ENCODE peak calls at places on chromosomes 7 and 10, in four cellular contexts. G, C, J and H are unnamed samples.

GRCh38 chr10:93945814-93946213 is 47.9 kb upstream of the PLCE1 start:
- DNase-seq in G (no peak), C (no peak), J (no peak), H (no peak)

GRCh38 chr7:155571581-155572345 is 25.4 kb upstream of the CNPY1 start:
- DNase-seq in C (no peak), G (no peak), J (no peak), H (no peak)

GRCh38 chr7:17369686-17370426 is 71.4 kb downstream of the AHR start:
- DNase-seq in J (peak; percentile 97), G (peak; percentile 92), C (no peak), H (peak; percentile 93)

GRCh38 chr7:50208335-50208982 is 96.1 kb upstream of the IKZF1 start:
- DNase-seq in C (no peak), J (no peak), G (no peak), H (no peak)

GRCh38 chr10:119531067-119531466 is 11.5 kb downstream of the RGS10 start:
- DNase-seq in J (peak; percentile 67), C (no peak), G (no peak), H (no peak)

GRCh38 chr7:129729511-129729910 is 118.0 kb downstream of the NRF1 start:
- DNase-seq in J (no peak), G (no peak), C (no peak), H (no peak)

GRCh38 chr7:130278892-130279690 is 12.4 kb downstream of the CPA2 start:
- DNase-seq in C (no peak), G (peak; percentile 94), J (peak; percentile 94), H (peak; percentile 46)

GRCh38 chr7:40815512-40815911 is 680.7 kb downstream of the SUGCT start:
- DNase-seq in J (peak; percentile 81), G (peak; percentile 96), C (no peak), H (peak; percentile 92)

GRCh38 chr10:46092523-46093195 is 46.6 kb upstream of the MSMB start:
- DNase-seq in G (no peak), C (no peak), J (no peak), H (no peak)

GRCh38 chr7:21507627-21508343 is 35.1 kb upstream of the DNAH11 start:
- DNase-seq in J (peak; percentile 42), G (peak; percentile 58), C (no peak), H (peak; percentile 50)

GRCh38 chr7:100372694-100373093 is 593 bp upstream of the PILRA start:
- DNase-seq in G (no peak), J (no peak), C (no peak), H (no peak)

GRCh38 chr7:139851770-139852481 is 22.9 kb downstream of the TBXAS1 start:
- DNase-seq in J (no peak), G (no peak), C (no peak), H (no peak)

GRCh38 chr7:38147005-38147404 is 31.0 kb upstream of the STARD3NL start:
- DNase-seq in C (no peak), J (no peak), G (no peak), H (peak; percentile 20)

GRCh38 chr7:90250601-90251303 is 5.8 kb downstream of the CFAP69 start:
- DNase-seq in J (peak; percentile 40), C (no peak), G (peak; percentile 83), H (peak; percentile 7)

GRCh38 chr10:123891147-123892011 is at the start of gene CPXM2:
- DNase-seq in C (no peak), G (no peak), J (no peak), H (no peak)

GRCh38 chr10:55058800-55059199 is 257.8 kb upstream of the PCDH15 start:
- DNase-seq in J (no peak), C (no peak), G (no peak), H (no peak)

GRCh38 chr10:59817806-59818205 is 64.6 kb upstream of the MRLN start:
- DNase-seq in G (no peak), C (no peak), J (no peak), H (no peak)

GRCh38 chr10:75956624-75957023 is 525.2 kb downstream of the LRMDA start:
- DNase-seq in J (peak; percentile 1), G (no peak), C (no peak), H (peak; percentile 19)

GRCh38 chr10:59833810-59834209 is 72.5 kb downstream of the CCDC6 start:
- DNase-seq in C (no peak), J (no peak), G (no peak), H (no peak)

GRCh38 chr7:36298145-36298544 is 91.5 kb upstream of the ANLN start:
- DNase-seq in C (no peak), J (no peak), G (no peak), H (no peak)

GRCh38 chr7:131325179-131325840 is 2.4 kb upstream of the MKLN1 start:
- DNase-seq in C (no peak), J (no peak), G (peak; percentile 25), H (no peak)

GRCh38 chr10:124085680-124086079 is 7.7 kb downstream of the CHST15 start:
- DNase-seq in G (no peak), J (no peak), C (no peak), H (no peak)

GRCh38 chr7:48183370-48183743 is 12.1 kb downstream of the ABCA13 start:
- DNase-seq in C (no peak), J (no peak), G (no peak), H (peak; percentile 41)

GRCh38 chr7:141737118-141737835 is 881 bp upstream of the SSBP1 start:
- DNase-seq in G (peak; percentile 4), C (no peak), J (no peak), H (peak; percentile 63)

GRCh38 chr7:19984231-19984632 is 210.8 kb upstream of the TMEM196 start:
- DNase-seq in C (peak; percentile 15), G (no peak), J (no peak), H (peak; percentile 6)

GRCh38 chr7:146635200-146636032 is 518.8 kb downstream of the CNTNAP2 start:
- DNase-seq in J (no peak), G (no peak), C (no peak), H (no peak)

GRCh38 chr10:13238271-13239077 is 4.3 kb upstream of the UCMA start:
- DNase-seq in C (no peak), G (no peak), J (no peak), H (no peak)

GRCh38 chr10:6669269-6669859 is 89.3 kb upstream of the PRKCQ start:
- DNase-seq in J (peak; percentile 73), G (peak; percentile 82), C (no peak), H (peak; percentile 70)

GRCh38 chr10:110203500-110204455 is 3.6 kb upstream of the MXI1 start:
- DNase-seq in G (no peak), C (no peak), J (no peak), H (no peak)

DNA sequence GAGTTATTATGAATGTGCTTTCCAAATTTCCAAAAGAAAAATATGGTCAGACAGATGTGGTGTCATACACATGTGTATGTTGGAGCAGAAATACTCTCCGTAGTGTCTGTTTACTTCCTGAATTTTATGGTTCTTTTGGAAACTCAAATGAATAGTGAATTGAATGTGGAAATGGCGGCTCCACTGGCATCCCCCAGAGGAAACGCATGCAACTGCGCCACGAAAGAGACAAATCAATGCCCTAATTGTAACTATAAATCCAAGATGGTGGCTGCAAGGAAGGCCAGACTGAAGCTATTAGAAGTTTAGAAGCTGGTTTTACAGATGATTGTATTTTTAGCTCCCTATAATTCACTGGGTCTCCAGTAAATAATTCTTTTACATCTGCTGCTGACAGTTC is 246.7 kb downstream of the FGFR2 start:
- DNase-seq in G (no peak), J (no peak), C (no peak), H (no peak)
- TF ChIP-seq CTCF in G (no peak), J (no peak), C (no peak), H (no peak)

GRCh38 chr10:72086466-72087391 is 1.6 kb downstream of the SPOCK2 start:
- DNase-seq in J (peak; percentile 19), G (no peak), C (no peak), H (no peak)

GRCh38 chr10:72085864-72086465 is 2.4 kb downstream of the SPOCK2 start:
- DNase-seq in G (no peak), J (no peak), C (no peak), H (no peak)

GRCh38 chr10:72088879-72089585 is 681 bp upstream of the SPOCK2 start:
- DNase-seq in J (no peak), C (no peak), G (peak; percentile 72), H (peak; percentile 39)

GRCh38 chr10:72087969-72088878 is at the start of gene SPOCK2:
- DNase-seq in G (peak; percentile 38), J (no peak), C (no peak), H (peak; percentile 19)

DNA sequence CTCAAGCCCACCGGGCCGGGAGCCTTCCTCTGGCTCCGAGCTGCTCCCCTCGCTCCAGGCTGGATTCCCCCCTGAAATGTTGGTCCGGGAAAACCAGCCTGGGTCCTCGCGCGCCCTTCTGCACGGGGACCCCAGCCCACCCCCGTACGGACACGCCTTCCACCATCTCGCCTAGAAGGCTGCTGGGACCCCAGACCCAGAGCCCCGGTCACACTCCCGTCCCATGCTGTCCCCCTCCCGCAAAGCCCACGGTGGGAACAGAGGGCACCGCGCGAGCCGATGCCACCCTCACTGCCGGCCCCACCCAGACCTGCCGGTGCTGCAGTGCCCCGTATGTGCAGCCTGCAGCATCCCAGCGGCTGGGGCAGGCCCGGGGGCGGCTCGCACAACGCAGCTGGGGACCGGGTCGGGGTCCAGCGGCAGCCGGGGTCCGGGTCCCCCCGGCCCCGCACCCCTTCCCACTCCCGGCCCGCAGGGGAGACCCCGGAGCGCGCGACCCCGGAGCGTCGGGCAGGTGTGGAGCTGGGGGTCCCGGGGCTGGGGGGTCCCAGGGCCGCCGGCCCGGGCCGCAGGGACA is 871 bp downstream of the SPOCK2 start:
- DNase-seq in C (no peak), J (no peak), G (no peak), H (no peak)
- H3K4me3 ChIP-seq in C (peak overlapping the region; percentile 51), J (no peak overlapping the region), G (no peak overlapping the region), H (no peak overlapping the region)

DNA sequence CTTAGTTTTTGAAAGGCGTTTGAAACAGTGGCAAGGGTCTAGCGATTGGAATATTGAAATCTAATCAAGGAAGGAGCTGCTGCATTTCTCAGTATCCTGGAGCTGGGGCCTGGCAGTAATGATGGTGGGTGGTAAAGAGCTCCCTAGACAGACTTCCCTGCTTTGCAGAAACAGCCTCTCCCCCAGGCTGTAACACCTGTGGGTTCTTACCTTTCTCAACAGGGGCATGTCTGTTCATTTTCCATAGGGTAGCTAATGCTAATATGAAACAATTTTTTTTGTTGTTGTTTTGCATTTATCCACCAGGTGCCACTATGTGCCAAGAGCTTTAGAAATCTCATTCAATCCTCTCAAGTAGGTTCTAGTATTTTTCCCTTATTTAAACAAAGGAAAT is 345.5 kb downstream of the REEP3 start:
- DNase-seq in J (no peak), G (peak; percentile 28), C (no peak), H (peak; percentile 33)
- TF ChIP-seq CTCF in J (peak; percentile 29), G (no peak), C (no peak), H (peak; percentile 30)

DNA sequence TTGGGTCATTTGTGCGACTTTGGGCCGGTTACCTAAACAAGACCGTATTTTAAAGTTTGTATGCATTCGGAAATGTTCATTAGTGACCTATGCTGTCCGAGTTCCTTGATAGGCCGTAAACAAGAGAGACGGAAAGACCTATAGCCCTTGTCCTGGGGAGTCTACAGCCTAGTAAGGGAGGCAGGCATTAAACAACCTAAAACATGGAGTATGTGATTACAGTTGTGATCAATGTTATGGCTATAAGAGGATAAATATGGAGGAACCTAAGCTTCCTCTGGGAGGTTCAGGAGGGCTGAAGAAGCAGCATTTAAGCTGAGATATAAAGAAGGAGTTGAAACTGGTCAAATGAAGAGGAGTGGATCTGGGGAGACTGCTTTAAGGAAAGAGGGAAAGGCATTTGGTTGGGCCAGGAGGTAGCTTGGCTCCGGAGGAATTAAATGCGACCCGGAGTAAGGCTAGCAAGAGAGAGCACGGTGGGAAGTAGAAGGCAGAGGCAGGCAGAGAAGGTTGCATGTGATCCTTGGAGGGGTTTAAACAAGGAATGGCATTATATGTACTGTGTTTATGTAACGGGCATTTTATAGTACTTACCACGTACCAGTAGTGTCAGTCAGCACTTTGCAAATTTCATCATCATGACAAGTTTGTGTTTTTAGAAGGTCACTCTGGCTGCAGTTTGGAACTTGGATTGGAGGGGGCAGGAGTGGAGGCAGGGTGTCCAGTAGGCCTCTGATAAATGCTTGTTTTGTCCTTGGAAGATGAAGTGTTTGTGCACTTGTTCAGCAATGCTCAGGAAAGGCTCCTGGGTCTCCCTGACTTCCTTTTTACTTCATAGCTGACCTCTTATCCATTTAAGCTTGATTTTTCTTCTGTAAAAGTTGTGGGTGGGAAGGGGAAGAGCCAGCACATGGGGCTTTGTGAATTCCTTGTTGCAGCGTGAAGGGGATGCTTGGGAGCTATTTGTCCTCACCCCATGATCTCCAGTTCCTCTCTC is 1.0 kb upstream of the AVPI1 start:
- DNase-seq in G (peak; percentile 92), J (peak; percentile 93), C (no peak), H (peak; percentile 58)
- H3K4me3 ChIP-seq in G (peak overlapping the region; percentile 30), J (peak overlapping the region; percentile 17), C (peak overlapping the region; percentile 58), H (no peak overlapping the region)